ENCODE peak calls at places on chromosomes 1 and 21, in ten cellular contexts. Y is AG09319, G is mammary epithelial cell, E is suprapubic skin, M is HFFc6, I is Peyer's patch, J is GM13977, K is ovary, X is thoracic aorta, L is heart left ventricle. T is an unnamed sample.

GRCh38 chr1:8941906-8942305 is 3.8 kb upstream of the CA6 start:
- DNase-seq in Y (no peak), M (peak), G (peak), E (no peak), I (no peak), X (no peak), J (no peak), L (no peak), K (no peak), T (no peak)

GRCh38 chr1:153750026-153750995 is 22.5 kb downstream of the INTS3 start:
- DNase-seq in M (no peak), E (no peak), G (no peak), Y (no peak), X (peak), J (no peak), L (no peak), I (no peak), K (no peak), T (no peak)

GRCh38 chr21:25062061-25062460 is 545.2 kb downstream of the MRPL39 start:
- DNase-seq in K (no peak), J (no peak), Y (no peak), M (no peak), X (no peak), E (no peak), L (no peak), I (no peak), G (no peak), T (no peak)

GRCh38 chr1:22117851-22118250 is 25.0 kb downstream of the WNT4 start:
- DNase-seq in J (no peak), X (no peak), I (peak), E (peak), G (no peak), M (no peak), K (peak), Y (no peak), L (no peak), T (no peak)

GRCh38 chr1:39573736-39574624 is 2.6 kb downstream of the PABPC4 start:
- DNase-seq in X (no peak), I (no peak), Y (no peak), M (peak), G (peak), L (peak), K (no peak), E (no peak), J (no peak), T (no peak)

GRCh38 chr1:91026777-91027176 is 4.9 kb upstream of the ZNF644 start:
- DNase-seq in M (no peak), G (peak), X (no peak), I (no peak), J (no peak), E (no peak), K (no peak), L (no peak), Y (no peak), T (no peak)

GRCh38 chr1:193264313-193265065 is 78.1 kb upstream of the B3GALT2 start:
- DNase-seq in G (peak), K (no peak), Y (no peak), E (no peak), J (no peak), X (no peak), M (peak), I (no peak), L (no peak), T (no peak)

GRCh38 chr1:35925741-35926140 is 5.2 kb upstream of the AGO3 start:
- DNase-seq in E (no peak), G (no peak), X (no peak), M (peak), I (no peak), J (no peak), L (peak), K (peak), Y (peak), T (peak)

GRCh38 chr1:205430631-205431305 is 8.9 kb upstream of the LEMD1 start:
- DNase-seq in G (no peak), L (peak), M (no peak), X (no peak), J (peak), Y (no peak), K (peak), E (no peak), I (peak), T (peak)

GRCh38 chr1:153946622-153947246 is at the start of gene DENND4B:
- DNase-seq in M (peak), X (peak), K (peak), I (peak), G (peak), E (peak), Y (peak), L (peak), J (peak), T (no peak)

GRCh38 chr1:53330819-53331218 is 2.9 kb upstream of the LRP8 start:
- DNase-seq in J (no peak), X (no peak), L (no peak), I (peak), K (no peak), M (no peak), E (peak), Y (no peak), G (no peak), T (no peak)

GRCh38 chr1:162305969-162306368 is 70.7 kb downstream of the SPATA46 start:
- DNase-seq in M (no peak), L (no peak), K (no peak), G (peak), Y (no peak), J (no peak), E (no peak), I (no peak), X (no peak), T (no peak)

GRCh38 chr1:29991025-29991424 is 732.4 kb downstream of the MATN1 start:
- DNase-seq in M (no peak), L (no peak), G (peak), I (no peak), X (no peak), Y (no peak), J (no peak), K (no peak), E (no peak), T (no peak)

GRCh38 chr1:109371271-109371739 is 26.4 kb downstream of the SORT1 start:
- DNase-seq in M (peak), J (no peak), I (no peak), E (no peak), X (no peak), G (peak), L (no peak), K (no peak), Y (peak), T (no peak)

GRCh38 chr21:44865561-44866280 is 7.8 kb downstream of the PTTG1IP start:
- DNase-seq in K (no peak), E (no peak), G (no peak), L (no peak), Y (no peak), I (peak), M (no peak), X (no peak), J (no peak), T (no peak)

GRCh38 chr1:197356723-197357533 is 88.9 kb downstream of the CRB1 start:
- DNase-seq in E (no peak), K (peak), J (peak), M (peak), G (peak), Y (peak), L (no peak), I (no peak), X (no peak), T (no peak)
- TF ChIP-seq CTCF in E (no peak), K (peak), J (peak), M (peak), G (peak), Y (peak), L (peak), I (peak), X (peak), T (peak)

GRCh38 chr1:32179443-32180185 is at the start of gene TXLNA:
- DNase-seq in L (peak), G (peak), M (peak), K (peak), J (peak), Y (peak), E (peak), X (peak), I (peak), T (no peak)
- TF ChIP-seq CTCF in L (peak), G (no peak), M (peak), K (peak), J (no peak), Y (peak), E (no peak), X (no peak), I (peak), T (peak)

DNA sequence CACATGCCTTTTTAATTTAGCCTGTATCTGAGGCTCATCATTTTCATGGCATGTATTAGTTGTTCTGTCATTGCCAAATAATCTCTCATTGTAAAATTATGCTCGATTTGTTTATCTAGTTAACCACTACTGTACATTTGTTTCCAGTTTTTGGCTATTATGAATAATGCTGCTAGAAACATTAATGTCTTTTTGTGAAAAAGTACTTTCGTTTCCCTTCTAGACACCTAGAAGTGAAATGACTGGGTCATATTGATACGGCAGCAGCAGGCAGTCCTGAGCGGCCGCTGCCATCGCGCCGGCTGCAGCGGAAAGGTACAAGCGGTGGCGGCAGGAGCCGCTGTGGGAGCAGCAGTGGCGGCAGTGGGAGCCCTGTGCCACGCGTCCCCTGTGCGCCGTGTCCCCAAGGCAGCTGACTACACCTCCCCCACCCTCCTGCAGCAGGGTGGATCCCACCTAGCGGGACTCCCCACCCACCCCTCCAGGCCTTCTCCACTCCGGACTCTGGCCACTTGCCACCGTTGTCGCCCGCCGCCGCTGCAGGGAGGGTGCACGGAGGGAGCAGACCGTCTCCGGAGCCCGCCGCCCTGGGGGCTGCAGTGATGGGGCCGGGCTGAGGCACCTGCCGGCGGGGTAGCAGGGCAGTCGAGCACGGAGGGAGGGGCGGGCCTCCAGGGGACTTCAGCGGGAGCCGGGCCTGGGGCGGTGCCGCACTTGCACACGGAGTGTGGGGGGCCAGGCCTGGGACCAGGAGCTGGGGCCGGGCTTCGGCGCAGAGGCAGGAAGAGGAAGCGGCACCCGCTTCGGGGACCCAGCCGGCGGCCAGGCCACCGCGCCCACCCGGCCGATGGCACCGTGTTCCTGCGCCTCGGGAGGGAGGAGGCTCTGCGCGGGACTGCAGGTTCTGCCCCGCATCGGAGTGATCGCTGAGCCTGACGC is 66.8 kb upstream of the RGS7 start:
- DNase-seq in L (no peak), I (peak), K (no peak), E (no peak), X (no peak), M (peak), Y (no peak), J (peak), G (no peak), T (no peak)
- TF ChIP-seq CTCF in L (no peak), I (no peak), K (no peak), E (no peak), X (no peak), M (peak), Y (no peak), J (no peak), G (no peak), T (no peak)

GRCh38 chr21:18801468-18801867 is 397.9 kb upstream of the TMPRSS15 start:
- DNase-seq in I (no peak), K (no peak), M (no peak), L (no peak), Y (no peak), G (no peak), E (no peak), J (no peak), X (no peak), T (no peak)
- TF ChIP-seq CTCF in I (peak), K (no peak), M (peak), L (peak), Y (no peak), G (no peak), E (no peak), J (no peak), X (no peak), T (no peak)

GRCh38 chr1:99482750-99483149 is 163.2 kb upstream of the PALMD start:
- DNase-seq in I (no peak), M (no peak), X (no peak), E (no peak), L (no peak), J (no peak), Y (no peak), K (no peak), G (no peak), T (no peak)

GRCh38 chr1:99475991-99476532 is 169.9 kb upstream of the PALMD start:
- DNase-seq in K (no peak), E (no peak), Y (no peak), M (no peak), J (no peak), L (no peak), I (no peak), X (no peak), G (no peak), T (no peak)

GRCh38 chr1:99482286-99482685 is 163.6 kb upstream of the PALMD start:
- DNase-seq in X (no peak), G (no peak), L (no peak), Y (no peak), M (no peak), I (no peak), J (no peak), E (no peak), K (no peak), T (no peak)

DNA sequence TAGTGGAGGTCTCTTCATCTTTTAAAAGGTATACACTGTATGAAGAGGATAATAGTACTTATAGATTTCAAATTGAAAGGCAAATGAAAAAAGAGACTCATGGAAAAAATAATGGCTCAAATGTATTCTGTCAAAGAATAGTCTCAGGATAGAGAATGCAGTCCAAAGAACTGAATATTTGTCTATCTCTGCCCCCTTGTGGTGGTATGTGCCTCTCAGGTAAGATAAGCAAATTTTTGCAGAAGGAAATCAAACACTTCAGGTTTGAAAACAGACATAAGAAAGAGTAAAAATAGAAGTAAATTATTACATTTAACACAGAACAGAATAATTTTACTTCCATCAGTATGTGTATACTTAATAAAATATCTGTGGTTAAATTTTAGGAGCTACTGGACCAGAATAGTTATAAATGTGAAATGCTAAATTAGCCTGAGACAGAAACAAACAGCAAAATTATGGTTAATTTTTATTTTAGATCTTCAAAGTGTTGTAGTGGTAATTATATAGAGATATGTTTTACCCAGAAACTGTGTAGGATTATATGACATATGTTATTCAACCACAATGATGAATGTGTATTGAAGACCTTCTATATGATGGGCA is 164.4 kb upstream of the PALMD start:
- DNase-seq in X (no peak), M (peak), L (peak), E (no peak), J (peak), K (peak), G (peak), Y (no peak), I (no peak), T (peak)
- TF ChIP-seq CTCF in X (peak), M (peak), L (peak), E (peak), J (peak), K (peak), G (peak), Y (peak), I (peak), T (peak)